ENCODE peak calls at places on chromosomes 11 and 22, in five cellular contexts. N is WTC11, K is left colon, E is PC-3, G is GDM1. T is an unnamed sample.

GRCh38 chr11:3823303-3823702 is 14.9 kb downstream of the PGAP2 start:
- DNase-seq in K (no peak), E (peak), N (no peak), G (no peak), T (no peak)

GRCh38 chr11:128375941-128376340 is 211.4 kb downstream of the ETS1 start:
- DNase-seq in N (no peak), E (peak), G (peak), K (no peak), T (peak)

GRCh38 chr11:36409152-36409713 is 100.8 kb downstream of the TRAF6 start:
- DNase-seq in N (no peak), E (no peak), G (peak), K (no peak), T (peak)

GRCh38 chr11:64092119-64092760 is 56.5 kb downstream of the FLRT1 start:
- DNase-seq in G (no peak), N (no peak), E (no peak), K (no peak), T (no peak)

GRCh38 chr11:113124578-113124977 is 163.4 kb downstream of the NCAM1 start:
- DNase-seq in K (no peak), G (no peak), E (no peak), N (no peak), T (no peak)

GRCh38 chr11:14308114-14308896 is 50.7 kb downstream of the RRAS2 start:
- DNase-seq in K (no peak), G (no peak), N (no peak), E (peak), T (no peak)

GRCh38 chr22:31347251-31348008 is 1.3 kb upstream of the PATZ1 start:
- DNase-seq in K (peak), N (peak), E (peak), G (peak), T (no peak)

GRCh38 chr22:26679003-26679629 is 21.7 kb downstream of the MIAT start:
- DNase-seq in N (peak), E (peak), K (peak), G (peak), T (peak)

GRCh38 chr11:84105148-84105547 is 819.0 kb upstream of the CCDC90B start:
- DNase-seq in N (no peak), E (no peak), K (no peak), G (no peak), T (no peak)

GRCh38 chr22:42920101-42920820 is 63.2 kb upstream of the ARFGAP3 start:
- DNase-seq in E (no peak), G (no peak), N (no peak), K (no peak), T (no peak)

GRCh38 chr11:67119577-67120391 is 721 bp downstream of the KDM2A start:
- DNase-seq in E (peak), K (peak), N (peak), G (no peak), T (no peak)

GRCh38 chr11:833849-834311 is 1.1 kb downstream of the CD151 start:
- DNase-seq in E (peak), G (no peak), K (peak), N (no peak), T (no peak)

GRCh38 chr11:3157381-3158130 is 7.6 kb downstream of the OSBPL5 start:
- DNase-seq in E (peak), G (no peak), N (no peak), K (peak), T (no peak)

GRCh38 chr22:19959043-19959586 is 17.5 kb upstream of the TXNRD2 start:
- DNase-seq in N (peak), K (peak), E (no peak), G (no peak), T (no peak)

GRCh38 chr22:35301370-35301874 is 1.7 kb downstream of the TOM1 start:
- DNase-seq in E (peak), G (no peak), K (no peak), N (no peak), T (no peak)

GRCh38 chr11:41836426-41836825 is 377.0 kb upstream of the LRRC4C start:
- DNase-seq in N (no peak), K (no peak), E (peak), G (no peak), T (no peak)

GRCh38 chr11:66727883-66728759 is 895 bp downstream of the SPTBN2 start:
- DNase-seq in G (no peak), E (no peak), N (peak), K (no peak), T (no peak)

GRCh38 chr11:87871071-87871470 is 304.2 kb downstream of the RAB38 start:
- DNase-seq in K (no peak), N (no peak), E (no peak), G (no peak), T (no peak)

GRCh38 chr11:46361283-46362145 is 14.3 kb downstream of the DGKZ start:
- DNase-seq in N (no peak), E (no peak), G (peak), K (peak), T (no peak)

GRCh38 chr22:27004434-27004833 is 347.0 kb downstream of the MIAT start:
- DNase-seq in K (no peak), E (no peak), G (no peak), N (no peak), T (no peak)

GRCh38 chr11:108534274-108534882 is 36.2 kb upstream of the POGLUT3 start:
- DNase-seq in K (no peak), E (no peak), N (no peak), G (no peak), T (no peak)

GRCh38 chr11:112248216-112248615 is 12.4 kb downstream of the PLET1 start:
- DNase-seq in G (no peak), E (peak), N (no peak), K (no peak), T (no peak)

GRCh38 chr22:37303821-37304274 is 21.5 kb downstream of the CYTH4 start:
- DNase-seq in N (no peak), E (peak), K (no peak), G (peak), T (no peak)

GRCh38 chr22:19325296-19325950 is 33.9 kb upstream of the CLTCL1 start:
- DNase-seq in E (peak), K (no peak), N (no peak), G (no peak), T (no peak)

T was measured in CMK.